ENCODE peak calls at places on chromosomes 11 and 22, in nine cellular contexts. M, N, O, E, H, Z, X, K and L are unnamed samples.

GRCh38 chr22:18968011-18968749 is 32.1 kb upstream of the PRODH start:
- DNase-seq in Z (peak), H (no peak), E (no peak), M (peak), O (no peak), N (peak), X (peak), K (no peak), L (no peak)

GRCh38 chr11:118610773-118611432 is 3.5 kb downstream of the PHLDB1 start:
- DNase-seq in O (peak), N (peak), M (peak), E (no peak), K (peak), X (peak), Z (peak), H (no peak), L (peak)

GRCh38 chr11:45901646-45902045 is 5.4 kb downstream of the FREY1 start:
- DNase-seq in Z (no peak), O (no peak), M (no peak), K (no peak), N (peak), X (no peak), H (no peak), E (no peak), L (no peak)

GRCh38 chr11:473975-474785 is 24.1 kb downstream of the PTDSS2 start:
- DNase-seq in N (no peak), K (no peak), Z (no peak), X (no peak), O (no peak), H (no peak), M (no peak), E (no peak), L (no peak)

GRCh38 chr11:28476053-28476452 is 367.9 kb downstream of the METTL15 start:
- DNase-seq in X (no peak), N (no peak), E (no peak), M (peak), O (no peak), K (no peak), Z (no peak), H (no peak), L (no peak)

GRCh38 chr11:26204110-26204509 is 127.8 kb upstream of the ANO3 start:
- DNase-seq in X (no peak), E (no peak), N (no peak), Z (no peak), H (no peak), K (no peak), M (no peak), O (no peak), L (no peak)

GRCh38 chr22:28247667-28248363 is 328.8 kb upstream of the PITPNB start:
- DNase-seq in H (no peak), K (no peak), N (no peak), M (no peak), X (no peak), Z (peak), E (no peak), O (no peak), L (no peak)

GRCh38 chr11:96333076-96333744 is 9.8 kb downstream of the MAML2 start:
- DNase-seq in E (no peak), X (no peak), O (no peak), H (no peak), N (no peak), M (peak), K (no peak), Z (peak), L (no peak)

GRCh38 chr22:39109361-39109760 is 12.3 kb downstream of the APOBEC3H start:
- DNase-seq in N (no peak), O (no peak), K (no peak), H (no peak), M (no peak), E (no peak), Z (no peak), X (no peak), L (no peak)

GRCh38 chr22:16824718-16825687 is at the start of gene XKR3:
- DNase-seq in M (no peak), N (no peak), H (no peak), K (no peak), X (peak), O (no peak), Z (peak), E (no peak), L (peak)

GRCh38 chr22:26679003-26679629 is 21.7 kb downstream of the MIAT start:
- DNase-seq in O (peak), M (peak), N (no peak), K (peak), E (no peak), H (no peak), Z (peak), X (peak), L (peak)

GRCh38 chr22:46022881-46023512 is 46.0 kb upstream of the WNT7B start:
- DNase-seq in H (no peak), X (no peak), O (no peak), Z (no peak), N (no peak), E (no peak), M (no peak), K (no peak), L (no peak)

GRCh38 chr11:61787928-61788491 is 4.4 kb downstream of the TMEM258 start:
- DNase-seq in H (no peak), E (no peak), K (peak), Z (peak), O (peak), N (peak), X (peak), M (peak), L (peak)
- TF ChIP-seq CTCF in H (no peak), E (peak), K (peak), Z (peak), O (peak), N (peak), X (peak), M (peak), L (no peak)

GRCh38 chr11:109731451-109731850 is 309.5 kb downstream of the C11orf87 start:
- DNase-seq in X (peak), E (no peak), M (no peak), Z (no peak), K (no peak), H (no peak), O (no peak), N (no peak), L (peak)

GRCh38 chr11:109728056-109728455 is 306.1 kb downstream of the C11orf87 start:
- DNase-seq in M (no peak), O (no peak), E (no peak), Z (no peak), X (no peak), N (no peak), H (no peak), K (peak), L (peak)

GRCh38 chr11:109730669-109731068 is 308.7 kb downstream of the C11orf87 start:
- DNase-seq in H (no peak), X (no peak), E (no peak), Z (no peak), K (no peak), N (no peak), O (no peak), M (no peak), L (no peak)

GRCh38 chr11:109733245-109733644 is 311.3 kb downstream of the C11orf87 start:
- DNase-seq in X (no peak), N (no peak), Z (peak), E (no peak), M (no peak), K (peak), O (no peak), H (no peak), L (peak)

DNA sequence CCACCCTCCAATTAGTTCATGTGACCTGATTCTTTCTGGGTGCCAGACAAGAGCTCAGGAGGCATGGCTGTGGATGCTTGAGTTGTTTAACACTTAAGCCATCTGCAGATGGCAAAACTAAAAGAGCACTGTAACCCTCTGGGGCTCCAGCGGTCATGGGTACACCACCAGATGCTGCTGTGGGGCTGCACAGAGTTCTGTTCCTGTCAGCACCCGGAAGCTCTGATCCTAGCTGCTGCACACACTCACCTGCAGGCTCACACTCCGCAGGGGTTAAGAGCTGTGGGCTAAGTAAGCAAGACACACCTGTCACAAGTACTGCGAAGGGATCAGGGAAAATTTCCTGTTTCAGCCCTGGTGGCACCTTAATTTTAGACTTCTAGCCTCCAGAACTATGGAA is 307.8 kb downstream of the C11orf87 start:
- DNase-seq in N (no peak), X (no peak), Z (no peak), M (no peak), O (no peak), K (no peak), H (no peak), E (no peak), L (no peak)
- TF ChIP-seq CTCF in N (no peak), X (no peak), Z (no peak), M (no peak), O (no peak), K (no peak), H (no peak), E (no peak), L (no peak)

DNA sequence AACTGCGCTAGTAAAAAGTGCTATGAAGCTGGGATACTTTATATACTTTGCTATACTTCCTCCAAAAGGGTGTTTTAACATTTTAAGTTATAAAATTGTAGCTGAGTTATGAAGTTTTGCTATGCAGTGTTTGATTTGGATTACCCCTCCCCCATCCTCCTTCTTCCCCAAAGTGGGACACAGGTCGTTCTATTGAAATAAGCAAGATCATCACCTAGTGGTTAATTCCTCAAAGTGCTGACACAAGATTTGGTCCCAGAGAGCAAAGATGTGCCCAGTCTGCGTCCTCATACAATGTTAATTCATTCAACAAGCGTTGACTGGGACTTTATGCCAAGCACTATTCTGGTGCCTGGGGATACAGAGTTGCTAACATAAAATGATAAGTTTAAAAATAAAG is 78.5 kb downstream of the SPON1 start:
- DNase-seq in O (no peak), K (no peak), Z (no peak), H (no peak), N (no peak), E (no peak), X (no peak), M (peak), L (peak)
- TF ChIP-seq CTCF in O (peak), K (peak), Z (peak), H (no peak), N (peak), E (peak), X (no peak), M (peak), L (no peak)

DNA sequence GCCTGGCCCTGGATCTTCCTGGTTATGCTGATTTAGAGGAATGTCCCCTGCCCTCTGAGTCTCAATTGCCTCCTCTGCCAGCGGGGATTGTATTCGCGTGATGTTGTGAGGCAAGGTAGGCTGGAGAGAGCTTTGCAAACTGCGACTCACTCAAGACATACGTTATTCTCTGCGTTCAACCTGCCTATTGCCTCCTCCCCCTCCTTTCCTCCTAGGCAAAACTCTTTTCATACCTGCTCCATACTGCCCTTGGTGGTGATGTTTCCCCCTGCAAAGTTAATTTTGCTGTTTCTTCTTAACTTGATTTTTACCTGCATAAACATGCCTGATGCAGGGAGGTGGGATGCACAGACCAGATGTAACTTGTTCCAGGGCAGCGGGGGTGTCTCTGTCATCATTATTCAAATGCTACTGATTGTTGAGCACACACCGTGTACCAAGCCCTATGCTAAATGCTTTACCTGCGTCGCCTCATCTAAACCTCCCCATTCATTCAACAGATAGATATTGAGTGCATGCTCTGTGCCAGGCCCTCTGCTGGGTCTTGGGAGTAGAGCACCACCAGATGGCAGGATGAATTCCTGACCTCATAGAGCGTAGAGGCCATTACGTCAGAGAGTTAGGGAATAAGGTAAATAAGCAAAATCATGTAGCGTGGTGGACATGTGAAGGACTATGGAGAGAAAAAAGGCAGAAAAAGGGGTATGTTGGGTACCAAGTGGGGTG is 29.0 kb downstream of the SGSM1 start:
- DNase-seq in N (no peak), E (no peak), Z (no peak), H (no peak), M (peak), O (no peak), X (peak), K (peak), L (peak)
- TF ChIP-seq CTCF in N (no peak), E (peak), Z (peak), H (no peak), M (peak), O (peak), X (peak), K (peak), L (no peak)

GRCh38 chr22:38027487-38027886 is 29.7 kb upstream of the PICK1 start:
- DNase-seq in E (no peak), X (no peak), O (no peak), Z (no peak), M (no peak), K (no peak), H (no peak), N (no peak), L (no peak)

GRCh38 chr22:38030311-38031133 is 26.7 kb upstream of the PICK1 start:
- DNase-seq in E (no peak), N (peak), M (no peak), K (no peak), H (no peak), X (no peak), Z (no peak), O (no peak), L (no peak)

GRCh38 chr22:38029370-38029769 is 27.8 kb upstream of the PICK1 start:
- DNase-seq in O (no peak), H (no peak), X (no peak), K (no peak), N (no peak), M (no peak), E (no peak), Z (no peak), L (no peak)

GRCh38 chr22:38029901-38030300 is 27.3 kb upstream of the PICK1 start:
- DNase-seq in H (no peak), K (no peak), O (no peak), M (peak), Z (no peak), X (no peak), N (peak), E (no peak), L (no peak)

GRCh38 chr22:38028344-38029130 is 28.7 kb upstream of the PICK1 start:
- DNase-seq in O (no peak), X (no peak), E (no peak), H (no peak), Z (no peak), K (no peak), M (no peak), N (peak), L (no peak)
- TF ChIP-seq CTCF in O (no peak), X (no peak), E (no peak), H (no peak), Z (no peak), K (no peak), M (no peak), N (no peak), L (no peak)

GRCh38 chr11:121661796-121662508 is 209.2 kb upstream of the SORL1-AS1 start:
- DNase-seq in X (no peak), H (no peak), N (no peak), M (peak), E (no peak), K (peak), O (no peak), Z (peak), L (peak)
- TF ChIP-seq CTCF in X (no peak), H (no peak), N (no peak), M (peak), E (no peak), K (no peak), O (no peak), Z (peak), L (no peak)

GRCh38 chr11:44761546-44761961 is 34.8 kb downstream of the TSPAN18 start:
- DNase-seq in M (peak), N (no peak), O (no peak), E (no peak), Z (no peak), K (no peak), X (no peak), H (peak), L (no peak)

GRCh38 chr11:44760477-44760872 is 33.7 kb downstream of the TSPAN18 start:
- DNase-seq in H (no peak), E (no peak), X (no peak), N (no peak), M (no peak), K (no peak), O (no peak), Z (no peak), L (no peak)

GRCh38 chr11:44758996-44759395 is 32.2 kb downstream of the TSPAN18 start:
- DNase-seq in K (no peak), Z (no peak), O (no peak), N (no peak), X (no peak), E (no peak), M (no peak), H (peak), L (no peak)

GRCh38 chr11:44759743-44760476 is 33.1 kb downstream of the TSPAN18 start:
- DNase-seq in M (no peak), Z (no peak), N (no peak), H (peak), X (no peak), E (no peak), O (no peak), K (no peak), L (no peak)

DNA sequence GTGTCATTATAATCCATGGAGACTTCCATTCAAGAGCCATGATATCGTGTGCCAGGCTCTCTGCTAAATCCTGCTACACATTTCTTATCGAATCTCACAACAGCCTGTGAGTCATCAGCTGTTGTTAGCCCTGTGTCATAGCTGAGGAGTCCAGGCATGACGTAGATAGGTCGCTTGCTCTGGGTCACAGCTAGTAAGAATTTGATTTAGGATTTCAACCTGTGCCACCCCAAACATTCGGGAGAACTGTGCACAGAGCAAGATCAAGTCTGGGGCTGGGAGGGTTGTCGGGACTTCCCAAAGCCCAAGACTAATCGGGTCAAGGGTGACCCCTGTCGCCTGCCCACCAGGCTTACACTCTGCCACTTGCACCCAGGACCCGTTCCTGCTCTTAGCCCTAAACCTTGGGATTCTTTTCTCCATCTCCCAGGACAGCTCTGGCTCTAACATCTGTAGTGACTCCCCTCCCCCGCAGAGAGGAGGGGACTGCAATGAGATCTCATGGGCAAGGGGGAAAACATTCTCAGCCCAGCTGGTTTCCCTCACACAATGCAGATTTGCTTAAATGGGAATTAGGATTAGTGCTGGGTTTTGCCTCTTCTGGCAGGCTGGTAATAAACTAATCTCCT is 34.3 kb downstream of the TSPAN18 start:
- DNase-seq in M (peak), Z (peak), K (peak), E (no peak), H (peak), O (peak), X (no peak), N (no peak), L (peak)
- TF ChIP-seq CTCF in M (no peak), Z (peak), K (no peak), E (no peak), H (no peak), O (no peak), X (no peak), N (no peak), L (no peak)

GRCh38 chr22:23565288-23565941 is 14.7 kb downstream of the IGLL1 start:
- DNase-seq in O (no peak), M (no peak), E (no peak), Z (no peak), H (no peak), X (peak), K (no peak), N (peak), L (no peak)
- TF ChIP-seq CTCF in O (no peak), M (no peak), E (peak), Z (no peak), H (no peak), X (peak), K (no peak), N (no peak), L (no peak)